ENCODE peak calls at places on chromosome 12, in ten cellular contexts. F is activated CD4-positive, alpha-beta T cell treated with anti-CD3 and anti-CD28 coated beads for 1 hour; W is glomerular endothelial cell; X is central memory CD4-positive, alpha-beta T cell; B is nephron progenitor cell; C is midbrain; K is activated T-cell treated with anti-CD3 and anti-CD28 coated beads, Interleukin-2, amount 50 U/mL, for 72 hours; G is smooth muscle cell of the brain vasculature; Y is skeletal muscle cell; V is cardiac muscle cell. M is an unnamed sample.

GRCh38 chr12:107461222-107461980 is 224.2 kb upstream of the PWP1 start:
- DNase-seq in F (no peak), W (no peak), X (no peak), B (no peak), C (no peak), K (no peak), G (peak), Y (peak), V (no peak), M (no peak)

GRCh38 chr12:74105434-74105833 is 432.2 kb upstream of the ATXN7L3B start:
- DNase-seq in F (no peak), W (no peak), X (no peak), B (no peak), C (no peak), K (no peak), G (no peak), Y (no peak), V (no peak), M (no peak)

GRCh38 chr12:132781938-132782337 is 20.3 kb upstream of the ANKLE2 start:
- DNase-seq in F (no peak), W (no peak), X (no peak), B (no peak), C (no peak), K (no peak), G (no peak), Y (no peak), V (no peak), M (no peak)

GRCh38 chr12:115225845-115226244 is 541.9 kb upstream of the TBX3 start:
- DNase-seq in F (no peak), W (no peak), X (no peak), B (no peak), C (no peak), K (no peak), G (no peak), Y (no peak), V (no peak), M (no peak)

GRCh38 chr12:46227616-46228015 is 41.2 kb downstream of the SLC38A1 start:
- DNase-seq in F (no peak), W (no peak), X (no peak), B (no peak), C (no peak), K (no peak), G (no peak), Y (no peak), V (no peak), M (no peak)

GRCh38 chr12:3964404-3964803 is 91.2 kb upstream of the PARP11 start:
- DNase-seq in F (no peak), W (no peak), X (no peak), B (peak), C (no peak), K (no peak), G (no peak), Y (no peak), V (peak), M (no peak)

GRCh38 chr12:65168606-65169310 is 625 bp upstream of the LEMD3 start:
- DNase-seq in F (no peak), W (no peak), X (peak), B (no peak), C (peak), K (no peak), G (no peak), Y (no peak), V (no peak), M (no peak)

GRCh38 chr12:20950248-20950647 is 139.7 kb downstream of the SLCO1B3 start:
- DNase-seq in F (no peak), W (no peak), X (no peak), B (no peak), C (no peak), K (no peak), G (peak), Y (no peak), V (peak), M (no peak)

GRCh38 chr12:66713984-66714383 is 35.1 kb upstream of the GRIP1 start:
- DNase-seq in F (no peak), W (no peak), X (no peak), B (no peak), C (no peak), K (no peak), G (no peak), Y (no peak), V (no peak), M (no peak)

GRCh38 chr12:2796187-2796663 is 1.5 kb downstream of the FKBP4 start:
- DNase-seq in F (no peak), W (no peak), X (no peak), B (no peak), C (no peak), K (peak), G (no peak), Y (no peak), V (no peak), M (no peak)

GRCh38 chr12:57138526-57139272 is 8.7 kb downstream of the LRP1-AS start:
- DNase-seq in F (no peak), W (no peak), X (no peak), B (no peak), C (no peak), K (no peak), G (no peak), Y (no peak), V (no peak), M (no peak)

GRCh38 chr12:6230321-6231110 is 30.3 kb downstream of the CD9 start:
- DNase-seq in F (peak), W (no peak), X (peak), B (no peak), C (peak), K (peak), G (no peak), Y (no peak), V (no peak), M (peak)

GRCh38 chr12:84904051-84904450 is 8.5 kb downstream of the SLC6A15 start:
- DNase-seq in F (no peak), W (no peak), X (no peak), B (no peak), C (no peak), K (no peak), G (no peak), Y (no peak), V (no peak), M (no peak)

GRCh38 chr12:77685112-77685511 is 145.6 kb upstream of the NAV3 start:
- DNase-seq in F (no peak), W (peak), X (no peak), B (peak), C (peak), K (peak), G (peak), Y (peak), V (peak), M (no peak)

GRCh38 chr12:11723993-11724392 is 74.5 kb downstream of the ETV6 start:
- DNase-seq in F (no peak), W (no peak), X (no peak), B (peak), C (no peak), K (no peak), G (no peak), Y (no peak), V (peak), M (no peak)

GRCh38 chr12:124993568-124994434 is at the start of gene BRI3BP:
- DNase-seq in F (peak), W (no peak), X (peak), B (peak), C (peak), K (peak), G (no peak), Y (no peak), V (peak), M (peak)

M was measured in T follicular helper cell.